ENCODE peak calls at places on chromosome 1, in four cellular contexts. One of them, this sample, is unnamed.

GRCh38 chr1:104830534-104830933 is 1080.8 kb downstream of the AMY1C start:
- DNase-seq in stomach: no peak
- DNase-seq in CD8-positive, alpha-beta memory T cell: no peak
- DNase-seq in HCT116: no peak
- DNase-seq in this sample: no peak

GRCh38 chr1:45621501-45621836 is 2.4 kb downstream of the CCDC17 start:
- DNase-seq in HCT116: no peak
- DNase-seq in stomach: no peak
- DNase-seq in CD8-positive, alpha-beta memory T cell: no peak
- DNase-seq in this sample: no peak

GRCh38 chr1:99640672-99641071 is 5.2 kb upstream of the PALMD start:
- DNase-seq in HCT116: no peak
- DNase-seq in CD8-positive, alpha-beta memory T cell: no peak
- DNase-seq in stomach: no peak
- DNase-seq in this sample: no peak

GRCh38 chr1:21865943-21866628 is 54.0 kb downstream of the LDLRAD2 start:
- DNase-seq in stomach: no peak
- DNase-seq in CD8-positive, alpha-beta memory T cell: no peak
- DNase-seq in HCT116: no peak
- DNase-seq in this sample: no peak

GRCh38 chr1:223257856-223258255 is 106.1 kb downstream of the SUSD4 start:
- DNase-seq in HCT116: no peak
- DNase-seq in stomach: no peak
- DNase-seq in CD8-positive, alpha-beta memory T cell: no peak
- DNase-seq in this sample: no peak

GRCh38 chr1:119139393-119139792 is 1.1 kb downstream of the WARS2 start:
- DNase-seq in HCT116: no peak
- DNase-seq in CD8-positive, alpha-beta memory T cell: peak
- DNase-seq in stomach: no peak
- DNase-seq in this sample: no peak

GRCh38 chr1:195071461-195071860 is 1536.8 kb downstream of the KCNT2 start:
- DNase-seq in CD8-positive, alpha-beta memory T cell: no peak
- DNase-seq in stomach: no peak
- DNase-seq in HCT116: no peak
- DNase-seq in this sample: no peak

GRCh38 chr1:209648931-209649776 is 3.1 kb downstream of the LAMB3 start:
- DNase-seq in CD8-positive, alpha-beta memory T cell: no peak
- DNase-seq in stomach: peak
- DNase-seq in HCT116: peak
- DNase-seq in this sample: no peak

GRCh38 chr1:159755608-159756007 is 25.2 kb upstream of the DUSP23 start:
- DNase-seq in CD8-positive, alpha-beta memory T cell: no peak
- DNase-seq in stomach: no peak
- DNase-seq in HCT116: no peak
- DNase-seq in this sample: no peak

GRCh38 chr1:38735651-38736161 is 123.9 kb downstream of the RRAGC start:
- DNase-seq in stomach: no peak
- DNase-seq in CD8-positive, alpha-beta memory T cell: no peak
- DNase-seq in HCT116: no peak
- DNase-seq in this sample: no peak

GRCh38 chr1:190367200-190367599 is 110.5 kb downstream of the BRINP3 start:
- DNase-seq in stomach: no peak
- DNase-seq in HCT116: no peak
- DNase-seq in CD8-positive, alpha-beta memory T cell: no peak
- DNase-seq in this sample: no peak

GRCh38 chr1:18949689-18950414 is 6.6 kb downstream of the IFFO2 start:
- DNase-seq in stomach: no peak
- DNase-seq in HCT116: no peak
- DNase-seq in CD8-positive, alpha-beta memory T cell: no peak
- DNase-seq in this sample: no peak

GRCh38 chr1:108036796-108037545 is 72.0 kb upstream of the VAV3 start:
- DNase-seq in HCT116: no peak
- DNase-seq in stomach: no peak
- DNase-seq in CD8-positive, alpha-beta memory T cell: no peak
- DNase-seq in this sample: no peak

GRCh38 chr1:153518562-153518961 is 17.2 kb downstream of the S100A6 start:
- DNase-seq in stomach: no peak
- DNase-seq in CD8-positive, alpha-beta memory T cell: no peak
- DNase-seq in HCT116: no peak
- DNase-seq in this sample: no peak

GRCh38 chr1:8374812-8375211 is 56.9 kb downstream of the SLC45A1 start:
- DNase-seq in CD8-positive, alpha-beta memory T cell: no peak
- DNase-seq in stomach: peak
- DNase-seq in HCT116: peak
- DNase-seq in this sample: no peak

GRCh38 chr1:29122662-29122986 is 1.1 kb downstream of the TMEM200B start:
- DNase-seq in CD8-positive, alpha-beta memory T cell: no peak
- DNase-seq in HCT116: no peak
- DNase-seq in stomach: peak
- DNase-seq in this sample: peak

GRCh38 chr1:173255214-173255813 is 48.2 kb upstream of the TNFSF4 start:
- DNase-seq in CD8-positive, alpha-beta memory T cell: no peak
- DNase-seq in stomach: no peak
- DNase-seq in HCT116: peak
- DNase-seq in this sample: no peak

GRCh38 chr1:230425252-230426061 is 675 bp downstream of the PGBD5 start:
- DNase-seq in CD8-positive, alpha-beta memory T cell: no peak
- DNase-seq in HCT116: no peak
- DNase-seq in stomach: no peak
- DNase-seq in this sample: no peak

GRCh38 chr1:23370744-23371710 is 1.4 kb upstream of the ZNF436 start:
- DNase-seq in stomach: no peak
- DNase-seq in CD8-positive, alpha-beta memory T cell: no peak
- DNase-seq in HCT116: no peak
- DNase-seq in this sample: no peak

GRCh38 chr1:14426854-14427253 is 171.6 kb upstream of the KAZN start:
- DNase-seq in stomach: no peak
- DNase-seq in HCT116: no peak
- DNase-seq in CD8-positive, alpha-beta memory T cell: no peak
- DNase-seq in this sample: no peak

GRCh38 chr1:199161766-199162303 is 523.0 kb downstream of the PTPRC start:
- DNase-seq in stomach: no peak
- DNase-seq in HCT116: no peak
- DNase-seq in CD8-positive, alpha-beta memory T cell: no peak
- DNase-seq in this sample: no peak

GRCh38 chr1:199160521-199161318 is 521.9 kb downstream of the PTPRC start:
- DNase-seq in stomach: no peak
- DNase-seq in HCT116: no peak
- DNase-seq in CD8-positive, alpha-beta memory T cell: no peak
- DNase-seq in this sample: no peak

GRCh38 chr1:199167460-199167859 is 528.6 kb downstream of the PTPRC start:
- DNase-seq in CD8-positive, alpha-beta memory T cell: no peak
- DNase-seq in stomach: no peak
- DNase-seq in HCT116: no peak
- DNase-seq in this sample: no peak

GRCh38 chr1:199161319-199161680 is 522.5 kb downstream of the PTPRC start:
- DNase-seq in HCT116: no peak
- DNase-seq in CD8-positive, alpha-beta memory T cell: no peak
- DNase-seq in stomach: no peak
- DNase-seq in this sample: no peak

GRCh38 chr1:199163277-199164069 is 524.6 kb downstream of the PTPRC start:
- DNase-seq in CD8-positive, alpha-beta memory T cell: no peak
- DNase-seq in HCT116: no peak
- DNase-seq in stomach: no peak
- DNase-seq in this sample: no peak
- H3K4me3 ChIP-seq in CD8-positive, alpha-beta memory T cell: no peak
- H3K4me3 ChIP-seq in HCT116: no peak
- H3K4me3 ChIP-seq in stomach: no peak
- H3K4me3 ChIP-seq in this sample: no peak

GRCh38 chr1:199272690-199273089 is 633.9 kb downstream of the PTPRC start:
- DNase-seq in CD8-positive, alpha-beta memory T cell: no peak
- DNase-seq in HCT116: peak
- DNase-seq in stomach: peak
- DNase-seq in this sample: peak
- H3K27ac ChIP-seq in CD8-positive, alpha-beta memory T cell: no peak
- H3K27ac ChIP-seq in HCT116: peak
- H3K27ac ChIP-seq in stomach: peak
- H3K27ac ChIP-seq in this sample: no peak

GRCh38 chr1:167681024-167681423 is 40.8 kb upstream of the MPZL1 start:
- DNase-seq in stomach: no peak
- DNase-seq in HCT116: no peak
- DNase-seq in CD8-positive, alpha-beta memory T cell: no peak
- DNase-seq in this sample: no peak
- H3K4me3 ChIP-seq in stomach: no peak
- H3K4me3 ChIP-seq in HCT116: no peak
- H3K4me3 ChIP-seq in CD8-positive, alpha-beta memory T cell: no peak
- H3K4me3 ChIP-seq in this sample: no peak

GRCh38 chr1:115199416-115200132 is 110.3 kb upstream of the TSPAN2 start:
- DNase-seq in CD8-positive, alpha-beta memory T cell: no peak
- DNase-seq in HCT116: no peak
- DNase-seq in stomach: no peak
- DNase-seq in this sample: no peak
- H3K27ac ChIP-seq in CD8-positive, alpha-beta memory T cell: no peak
- H3K27ac ChIP-seq in HCT116: no peak
- H3K27ac ChIP-seq in stomach: no peak
- H3K27ac ChIP-seq in this sample: no peak

GRCh38 chr1:154955718-154956513 is at the start of gene PBXIP1:
- DNase-seq in CD8-positive, alpha-beta memory T cell: peak
- DNase-seq in stomach: peak
- DNase-seq in HCT116: peak
- DNase-seq in this sample: no peak
- H3K4me3 ChIP-seq in CD8-positive, alpha-beta memory T cell: peak
- H3K4me3 ChIP-seq in stomach: peak
- H3K4me3 ChIP-seq in HCT116: peak
- H3K4me3 ChIP-seq in this sample: peak

DNA sequence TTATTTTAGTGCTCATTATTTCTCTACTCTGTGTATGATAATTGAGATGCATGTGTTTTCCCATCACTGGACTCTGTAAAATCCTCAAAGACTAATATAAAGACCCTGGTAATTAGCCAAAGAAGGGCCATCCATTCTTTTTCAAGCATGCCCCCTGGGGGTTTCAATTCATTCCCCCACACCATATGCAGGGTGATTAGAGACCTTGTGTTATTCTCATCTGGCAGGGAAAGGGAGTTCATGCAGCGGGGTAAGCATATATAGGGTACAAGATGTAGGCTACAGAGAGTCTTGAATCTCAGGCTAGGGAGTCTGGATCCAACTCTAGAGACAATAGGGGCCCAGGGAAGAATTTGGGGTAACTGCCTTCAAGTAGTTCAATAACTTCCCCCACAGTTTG is 166.5 kb downstream of the TNR start:
- DNase-seq in stomach: no peak
- DNase-seq in CD8-positive, alpha-beta memory T cell: no peak
- DNase-seq in HCT116: no peak
- DNase-seq in this sample: no peak
- H3K27ac ChIP-seq in stomach: no peak
- H3K27ac ChIP-seq in CD8-positive, alpha-beta memory T cell: no peak
- H3K27ac ChIP-seq in HCT116: no peak
- H3K27ac ChIP-seq in this sample: no peak

This sample was measured in upper lobe of right lung.